ENCODE peak calls at places on chromosome 22, in six cellular contexts. One of them, this sample, is unnamed.

GRCh38 chr22:32764330-32765116 is 37.0 kb upstream of the TIMP3 start:
- DNase-seq in A549: no peak
- DNase-seq in body of pancreas: no peak
- DNase-seq in lower leg skin: peak
- DNase-seq in uterus: peak
- DNase-seq in transverse colon: peak
- DNase-seq in this sample: peak

GRCh38 chr22:30470655-30471054 is 1.2 kb downstream of the SEC14L3 start:
- DNase-seq in transverse colon: no peak
- DNase-seq in A549: no peak
- DNase-seq in body of pancreas: no peak
- DNase-seq in uterus: no peak
- DNase-seq in lower leg skin: no peak
- DNase-seq in this sample: no peak

GRCh38 chr22:28171713-28172112 is 252.7 kb upstream of the PITPNB start:
- DNase-seq in body of pancreas: no peak
- DNase-seq in A549: no peak
- DNase-seq in transverse colon: no peak
- DNase-seq in uterus: no peak
- DNase-seq in lower leg skin: no peak
- DNase-seq in this sample: no peak

GRCh38 chr22:33049125-33049729 is 9.0 kb downstream of the SYN3 start:
- DNase-seq in lower leg skin: peak
- DNase-seq in uterus: peak
- DNase-seq in A549: peak
- DNase-seq in body of pancreas: peak
- DNase-seq in transverse colon: peak
- DNase-seq in this sample: peak

GRCh38 chr22:27768027-27768640 is 33.4 kb downstream of the MN1 start:
- DNase-seq in transverse colon: no peak
- DNase-seq in lower leg skin: no peak
- DNase-seq in body of pancreas: no peak
- DNase-seq in A549: no peak
- DNase-seq in uterus: no peak
- DNase-seq in this sample: no peak

GRCh38 chr22:46504586-46504985 is 32.8 kb downstream of the CELSR1 start:
- DNase-seq in uterus: no peak
- DNase-seq in lower leg skin: no peak
- DNase-seq in A549: no peak
- DNase-seq in transverse colon: no peak
- DNase-seq in body of pancreas: no peak
- DNase-seq in this sample: no peak

GRCh38 chr22:47139790-47140119 is 377.3 kb downstream of the TBC1D22A start:
- DNase-seq in body of pancreas: no peak
- DNase-seq in lower leg skin: no peak
- DNase-seq in A549: no peak
- DNase-seq in uterus: no peak
- DNase-seq in transverse colon: no peak
- DNase-seq in this sample: no peak

GRCh38 chr22:49398646-49399045 is 429.0 kb downstream of the BRD1 start:
- DNase-seq in uterus: no peak
- DNase-seq in body of pancreas: no peak
- DNase-seq in lower leg skin: peak
- DNase-seq in transverse colon: no peak
- DNase-seq in A549: no peak
- DNase-seq in this sample: no peak

GRCh38 chr22:28600546-28601143 is 79.0 kb downstream of the TTC28 start:
- DNase-seq in lower leg skin: no peak
- DNase-seq in body of pancreas: no peak
- DNase-seq in A549: peak
- DNase-seq in uterus: no peak
- DNase-seq in transverse colon: no peak
- DNase-seq in this sample: no peak

GRCh38 chr22:29842172-29842571 is 4.1 kb upstream of the ASCC2 start:
- DNase-seq in lower leg skin: no peak
- DNase-seq in transverse colon: no peak
- DNase-seq in A549: no peak
- DNase-seq in uterus: no peak
- DNase-seq in body of pancreas: no peak
- DNase-seq in this sample: no peak

GRCh38 chr22:20646377-20646776 is 127.5 kb upstream of the SERPIND1 start:
- DNase-seq in A549: no peak
- DNase-seq in transverse colon: no peak
- DNase-seq in lower leg skin: no peak
- DNase-seq in uterus: no peak
- DNase-seq in body of pancreas: no peak
- DNase-seq in this sample: no peak

GRCh38 chr22:18991828-18992442 is 55.8 kb upstream of the PRODH start:
- DNase-seq in lower leg skin: no peak
- DNase-seq in uterus: no peak
- DNase-seq in body of pancreas: no peak
- DNase-seq in transverse colon: no peak
- DNase-seq in A549: no peak
- DNase-seq in this sample: no peak

GRCh38 chr22:48627203-48627602 is 1200.5 kb downstream of the BRD1 start:
- DNase-seq in lower leg skin: no peak
- DNase-seq in uterus: no peak
- DNase-seq in body of pancreas: no peak
- DNase-seq in A549: no peak
- DNase-seq in transverse colon: no peak
- DNase-seq in this sample: peak

GRCh38 chr22:43337385-43337784 is 5.8 kb downstream of the SCUBE1 start:
- DNase-seq in uterus: no peak
- DNase-seq in A549: no peak
- DNase-seq in body of pancreas: no peak
- DNase-seq in lower leg skin: no peak
- DNase-seq in transverse colon: no peak
- DNase-seq in this sample: no peak

GRCh38 chr22:19446603-19447387 is 716 bp downstream of the C22orf39 start:
- DNase-seq in body of pancreas: no peak
- DNase-seq in transverse colon: peak
- DNase-seq in uterus: no peak
- DNase-seq in A549: peak
- DNase-seq in lower leg skin: no peak
- DNase-seq in this sample: no peak

GRCh38 chr22:43206515-43207161 is 19.7 kb upstream of the TTLL12 start:
- DNase-seq in uterus: no peak
- DNase-seq in lower leg skin: no peak
- DNase-seq in body of pancreas: no peak
- DNase-seq in transverse colon: no peak
- DNase-seq in A549: no peak
- DNase-seq in this sample: no peak

GRCh38 chr22:46871826-46872225 is 109.4 kb downstream of the TBC1D22A start:
- DNase-seq in lower leg skin: no peak
- DNase-seq in A549: no peak
- DNase-seq in body of pancreas: no peak
- DNase-seq in transverse colon: no peak
- DNase-seq in uterus: no peak
- DNase-seq in this sample: no peak

GRCh38 chr22:20014526-20015186 is 2.0 kb downstream of the ARVCF start:
- DNase-seq in body of pancreas: no peak
- DNase-seq in transverse colon: no peak
- DNase-seq in A549: no peak
- DNase-seq in lower leg skin: no peak
- DNase-seq in uterus: no peak
- DNase-seq in this sample: no peak

GRCh38 chr22:19876314-19876940 is 21.8 kb upstream of the GNB1L start:
- DNase-seq in uterus: peak
- DNase-seq in transverse colon: no peak
- DNase-seq in A549: no peak
- DNase-seq in body of pancreas: peak
- DNase-seq in lower leg skin: no peak
- DNase-seq in this sample: peak

GRCh38 chr22:31683181-31684105 is 21.4 kb upstream of the PISD start:
- DNase-seq in transverse colon: no peak
- DNase-seq in uterus: no peak
- DNase-seq in A549: no peak
- DNase-seq in lower leg skin: no peak
- DNase-seq in body of pancreas: no peak
- DNase-seq in this sample: no peak

GRCh38 chr22:39900306-39901227 is at the start of gene GRAP2:
- DNase-seq in body of pancreas: no peak
- DNase-seq in A549: no peak
- DNase-seq in transverse colon: peak
- DNase-seq in lower leg skin: no peak
- DNase-seq in uterus: no peak
- DNase-seq in this sample: no peak

GRCh38 chr22:23153994-23154393 is 8.7 kb downstream of the RAB36 start:
- DNase-seq in uterus: no peak
- DNase-seq in transverse colon: no peak
- DNase-seq in A549: no peak
- DNase-seq in body of pancreas: no peak
- DNase-seq in lower leg skin: no peak
- DNase-seq in this sample: no peak

GRCh38 chr22:23154461-23154860 is 9.2 kb downstream of the RAB36 start:
- DNase-seq in transverse colon: no peak
- DNase-seq in uterus: no peak
- DNase-seq in body of pancreas: no peak
- DNase-seq in A549: no peak
- DNase-seq in lower leg skin: no peak
- DNase-seq in this sample: no peak

GRCh38 chr22:23155143-23155542 is 9.9 kb downstream of the RAB36 start:
- DNase-seq in lower leg skin: no peak
- DNase-seq in A549: no peak
- DNase-seq in body of pancreas: no peak
- DNase-seq in transverse colon: no peak
- DNase-seq in uterus: no peak
- DNase-seq in this sample: no peak

GRCh38 chr22:23156286-23156685 is 11.0 kb downstream of the RAB36 start:
- DNase-seq in transverse colon: no peak
- DNase-seq in lower leg skin: no peak
- DNase-seq in body of pancreas: no peak
- DNase-seq in uterus: no peak
- DNase-seq in A549: no peak
- DNase-seq in this sample: no peak

DNA sequence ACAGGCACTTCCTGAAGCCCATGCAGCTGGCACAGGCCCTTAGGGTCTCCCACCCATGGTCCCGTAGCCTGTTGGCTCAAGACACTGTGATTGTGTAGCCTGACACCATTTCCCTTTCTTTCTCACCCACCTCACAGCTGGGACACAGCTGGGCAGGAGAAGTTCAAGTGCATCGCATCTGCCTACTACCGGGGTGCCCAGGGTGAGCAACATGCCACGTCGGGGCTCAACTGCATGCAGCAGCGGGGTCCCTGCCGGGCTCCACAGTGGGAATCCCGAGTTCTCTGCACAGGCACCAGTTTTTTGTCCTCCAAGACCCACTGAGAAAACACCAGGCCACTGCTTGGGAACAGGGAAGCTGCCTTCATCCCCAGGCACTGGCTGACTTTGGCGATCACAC is 10.6 kb downstream of the RAB36 start:
- DNase-seq in transverse colon: no peak
- DNase-seq in body of pancreas: no peak
- DNase-seq in uterus: no peak
- DNase-seq in A549: no peak
- DNase-seq in lower leg skin: no peak
- DNase-seq in this sample: no peak
- TF ChIP-seq POLR2A in transverse colon: no peak
- TF ChIP-seq POLR2A in body of pancreas: no peak
- TF ChIP-seq POLR2A in uterus: no peak
- TF ChIP-seq POLR2A in A549: no peak
- TF ChIP-seq POLR2A in lower leg skin: no peak
- TF ChIP-seq POLR2A in this sample: no peak

GRCh38 chr22:23858484-23858815 is 775 bp downstream of the SLC2A11 start:
- DNase-seq in A549: no peak
- DNase-seq in body of pancreas: no peak
- DNase-seq in lower leg skin: no peak
- DNase-seq in uterus: no peak
- DNase-seq in transverse colon: no peak
- DNase-seq in this sample: no peak

GRCh38 chr22:23862103-23862502 is 4.4 kb downstream of the SLC2A11 start:
- DNase-seq in lower leg skin: no peak
- DNase-seq in A549: peak
- DNase-seq in body of pancreas: peak
- DNase-seq in transverse colon: no peak
- DNase-seq in uterus: no peak
- DNase-seq in this sample: peak

GRCh38 chr22:23856721-23857605 is 712 bp upstream of the SLC2A11 start:
- DNase-seq in uterus: no peak
- DNase-seq in A549: peak
- DNase-seq in body of pancreas: no peak
- DNase-seq in lower leg skin: no peak
- DNase-seq in transverse colon: peak
- DNase-seq in this sample: peak

GRCh38 chr22:23859201-23859600 is 1.5 kb downstream of the SLC2A11 start:
- DNase-seq in uterus: no peak
- DNase-seq in body of pancreas: no peak
- DNase-seq in A549: no peak
- DNase-seq in lower leg skin: no peak
- DNase-seq in transverse colon: no peak
- DNase-seq in this sample: no peak

GRCh38 chr22:23857606-23858483 is at the start of gene SLC2A11:
- DNase-seq in uterus: peak
- DNase-seq in lower leg skin: peak
- DNase-seq in transverse colon: peak
- DNase-seq in A549: peak
- DNase-seq in body of pancreas: peak
- DNase-seq in this sample: peak
- TF ChIP-seq POLR2A in uterus: peak
- TF ChIP-seq POLR2A in lower leg skin: no peak
- TF ChIP-seq POLR2A in transverse colon: peak
- TF ChIP-seq POLR2A in A549: peak
- TF ChIP-seq POLR2A in body of pancreas: peak
- TF ChIP-seq POLR2A in this sample: peak

GRCh38 chr22:50473855-50474671 is 772 bp downstream of the SBF1 start:
- DNase-seq in body of pancreas: peak
- DNase-seq in lower leg skin: no peak
- DNase-seq in uterus: no peak
- DNase-seq in A549: no peak
- DNase-seq in transverse colon: peak
- DNase-seq in this sample: no peak
- TF ChIP-seq POLR2A in body of pancreas: peak
- TF ChIP-seq POLR2A in lower leg skin: no peak
- TF ChIP-seq POLR2A in uterus: no peak
- TF ChIP-seq POLR2A in A549: no peak
- TF ChIP-seq POLR2A in transverse colon: peak
- TF ChIP-seq POLR2A in this sample: no peak

GRCh38 chr22:40951795-40952602 is 821 bp downstream of the RBX1 start:
- DNase-seq in body of pancreas: no peak
- DNase-seq in lower leg skin: no peak
- DNase-seq in A549: no peak
- DNase-seq in uterus: no peak
- DNase-seq in transverse colon: no peak
- DNase-seq in this sample: no peak

GRCh38 chr22:40953446-40953845 is 2.3 kb downstream of the RBX1 start:
- DNase-seq in body of pancreas: no peak
- DNase-seq in uterus: no peak
- DNase-seq in lower leg skin: no peak
- DNase-seq in A549: no peak
- DNase-seq in transverse colon: no peak
- DNase-seq in this sample: no peak

GRCh38 chr22:40955516-40955915 is 4.3 kb downstream of the RBX1 start:
- DNase-seq in transverse colon: no peak
- DNase-seq in lower leg skin: no peak
- DNase-seq in A549: no peak
- DNase-seq in uterus: no peak
- DNase-seq in body of pancreas: no peak
- DNase-seq in this sample: no peak

GRCh38 chr22:40954095-40954494 is 2.9 kb downstream of the RBX1 start:
- DNase-seq in transverse colon: no peak
- DNase-seq in uterus: no peak
- DNase-seq in lower leg skin: no peak
- DNase-seq in A549: no peak
- DNase-seq in body of pancreas: no peak
- DNase-seq in this sample: no peak

GRCh38 chr22:40950888-40951794 is at the start of gene RBX1:
- DNase-seq in uterus: peak
- DNase-seq in body of pancreas: peak
- DNase-seq in lower leg skin: peak
- DNase-seq in transverse colon: peak
- DNase-seq in A549: peak
- DNase-seq in this sample: peak
- TF ChIP-seq POLR2A in uterus: peak
- TF ChIP-seq POLR2A in body of pancreas: peak
- TF ChIP-seq POLR2A in lower leg skin: no peak
- TF ChIP-seq POLR2A in transverse colon: peak
- TF ChIP-seq POLR2A in A549: peak
- TF ChIP-seq POLR2A in this sample: peak

This sample was measured in ovary.